ENCODE peak calls at places on chromosome 1, in nine cellular contexts. T, H, P, N, O, F, X, D and Q are unnamed samples.

GRCh38 chr1:15531003-15531402 is 4.4 kb downstream of the DNAJC16 start:
- DNase-seq in T (no peak), H (no peak), P (no peak), N (no peak), O (peak), F (no peak), X (no peak), D (no peak), Q (no peak)

GRCh38 chr1:29379438-29380073 is 143.2 kb downstream of the PTPRU start:
- DNase-seq in T (no peak), H (no peak), P (peak), N (no peak), O (no peak), F (no peak), X (no peak), D (no peak), Q (no peak)

GRCh38 chr1:109931189-109931672 is 20.6 kb downstream of the CSF1 start:
- DNase-seq in T (peak), H (no peak), P (no peak), N (no peak), O (peak), F (no peak), X (peak), D (peak), Q (no peak)

GRCh38 chr1:235958021-235958420 is 91.3 kb upstream of the LYST start:
- DNase-seq in T (no peak), H (no peak), P (no peak), N (no peak), O (no peak), F (no peak), X (no peak), D (no peak), Q (no peak)

GRCh38 chr1:156664949-156665411 is 12.2 kb downstream of the NES start:
- DNase-seq in T (peak), H (no peak), P (no peak), N (no peak), O (peak), F (peak), X (no peak), D (no peak), Q (peak)

GRCh38 chr1:31460027-31460426 is 47.0 kb downstream of the SERINC2 start:
- DNase-seq in T (no peak), H (no peak), P (no peak), N (no peak), O (no peak), F (no peak), X (no peak), D (no peak), Q (no peak)

GRCh38 chr1:184287001-184287400 is 99.8 kb upstream of the C1orf21 start:
- DNase-seq in T (no peak), H (no peak), P (no peak), N (no peak), O (no peak), F (no peak), X (no peak), D (peak), Q (no peak)

GRCh38 chr1:6495041-6495441 is 3.6 kb upstream of the PLEKHG5 start:
- DNase-seq in T (peak), H (no peak), P (no peak), N (no peak), O (no peak), F (no peak), X (no peak), D (peak), Q (no peak)

GRCh38 chr1:26853156-26853555 is 9.8 kb upstream of the SFN start:
- DNase-seq in T (peak), H (peak), P (peak), N (peak), O (peak), F (peak), X (peak), D (no peak), Q (peak)

GRCh38 chr1:36722871-36723270 is 240.2 kb upstream of the CSF3R start:
- DNase-seq in T (no peak), H (no peak), P (no peak), N (no peak), O (peak), F (no peak), X (no peak), D (peak), Q (no peak)

GRCh38 chr1:158323866-158324265 is 7.5 kb downstream of the CD1B start:
- DNase-seq in T (no peak), H (no peak), P (no peak), N (no peak), O (no peak), F (no peak), X (no peak), D (no peak), Q (no peak)